ENCODE peak calls at places on chromosomes 4 and X, in seven cellular contexts. R is lower lobe of right lung, G is kidney epithelial cell, T is AG10803, N is pancreas, P is upper lobe of right lung, H is transverse colon. S is an unnamed sample.

GRCh38 chr4:24137963-24138601 is 248.2 kb upstream of the PPARGC1A start:
- DNase-seq in R (no peak), G (no peak), T (no peak), N (no peak), P (no peak), H (peak), S (no peak)

GRCh38 chr4:94595880-94596483 is 144.2 kb downstream of the PDLIM5 start:
- DNase-seq in R (no peak), G (peak), T (peak), N (no peak), P (no peak), H (no peak), S (peak)

GRCh38 chr4:182770259-182770968 is 146.8 kb downstream of the DCTD start:
- DNase-seq in R (no peak), G (no peak), T (no peak), N (no peak), P (no peak), H (no peak), S (no peak)

GRCh38 chrX:19839770-19840254 is 47.6 kb downstream of the SH3KBP1 start:
- DNase-seq in R (no peak), G (no peak), T (no peak), N (no peak), P (no peak), H (no peak), S (no peak)

GRCh38 chr4:39785031-39785430 is 87.1 kb downstream of the UBE2K start:
- DNase-seq in R (no peak), G (no peak), T (no peak), N (no peak), P (no peak), H (no peak), S (no peak)

GRCh38 chr4:18616720-18617119 is 595.2 kb upstream of the LCORL start:
- DNase-seq in R (no peak), G (no peak), T (no peak), N (no peak), P (no peak), H (no peak), S (no peak)

GRCh38 chr4:138938371-138938699 is 77.2 kb upstream of the NOCT start:
- DNase-seq in R (no peak), G (no peak), T (peak), N (no peak), P (no peak), H (no peak), S (peak)

GRCh38 chr4:125316781-125317525 is 2.2 kb downstream of the FAT4 start:
- DNase-seq in R (peak), G (no peak), T (peak), N (no peak), P (peak), H (peak), S (no peak)

GRCh38 chrX:39819921-39820849 is 277.6 kb downstream of the BCOR start:
- DNase-seq in R (no peak), G (no peak), T (no peak), N (no peak), P (no peak), H (no peak), S (no peak)

GRCh38 chr4:140085924-140086323 is 68.1 kb downstream of the MAML3 start:
- DNase-seq in R (no peak), G (no peak), T (no peak), N (no peak), P (no peak), H (no peak), S (no peak)

GRCh38 chr4:54063737-54064316 is 578 bp downstream of the CHIC2 start:
- DNase-seq in R (peak), G (no peak), T (peak), N (peak), P (peak), H (peak), S (peak)

GRCh38 chrX:38066934-38067333 is 60.6 kb downstream of the SYTL5 start:
- DNase-seq in R (no peak), G (no peak), T (no peak), N (no peak), P (no peak), H (no peak), S (no peak)

GRCh38 chr4:98658287-98659105 is at the start of gene TSPAN5:
- DNase-seq in R (peak), G (no peak), T (peak), N (peak), P (peak), H (peak), S (peak)

GRCh38 chr4:26713563-26714145 is 129.8 kb downstream of the TBC1D19 start:
- DNase-seq in R (no peak), G (no peak), T (no peak), N (no peak), P (no peak), H (no peak), S (no peak)

GRCh38 chr4:168076989-168077725 is 15.2 kb upstream of the ANXA10 start:
- DNase-seq in R (no peak), G (peak), T (peak), N (peak), P (no peak), H (peak), S (peak)

GRCh38 chr4:17578482-17578891 is 1.5 kb downstream of the LAP3 start:
- DNase-seq in R (no peak), G (no peak), T (no peak), N (no peak), P (no peak), H (no peak), S (peak)

GRCh38 chrX:115372026-115372610 is 82.6 kb downstream of the LUZP4 start:
- DNase-seq in R (no peak), G (peak), T (peak), N (no peak), P (no peak), H (no peak), S (no peak)

GRCh38 chr4:173506780-173507211 is 23.2 kb downstream of the HAND2 start:
- DNase-seq in R (no peak), G (no peak), T (no peak), N (no peak), P (no peak), H (no peak), S (peak)

GRCh38 chr4:43244688-43245382 is 352.3 kb downstream of the GRXCR1 start:
- DNase-seq in R (no peak), G (no peak), T (no peak), N (no peak), P (no peak), H (no peak), S (peak)

GRCh38 chrX:98077440-98077839 is 1193.7 kb downstream of the RPA4 start:
- DNase-seq in R (no peak), G (no peak), T (no peak), N (no peak), P (no peak), H (no peak), S (no peak)

GRCh38 chrX:12441376-12442128 is 303.3 kb downstream of the FRMPD4 start:
- DNase-seq in R (no peak), G (no peak), T (peak), N (no peak), P (no peak), H (no peak), S (no peak)

GRCh38 chrX:129760155-129760554 is 19.6 kb upstream of the SASH3 start:
- DNase-seq in R (no peak), G (no peak), T (no peak), N (no peak), P (no peak), H (no peak), S (no peak)

GRCh38 chrX:129754266-129755024 is 15.7 kb downstream of the XPNPEP2 start:
- DNase-seq in R (no peak), G (no peak), T (no peak), N (no peak), P (no peak), H (no peak), S (no peak)

GRCh38 chrX:129760981-129761380 is 18.8 kb upstream of the SASH3 start:
- DNase-seq in R (no peak), G (no peak), T (no peak), N (no peak), P (no peak), H (no peak), S (no peak)

GRCh38 chrX:129759576-129760061 is 20.1 kb upstream of the SASH3 start:
- DNase-seq in R (peak), G (peak), T (peak), N (no peak), P (no peak), H (peak), S (no peak)

DNA sequence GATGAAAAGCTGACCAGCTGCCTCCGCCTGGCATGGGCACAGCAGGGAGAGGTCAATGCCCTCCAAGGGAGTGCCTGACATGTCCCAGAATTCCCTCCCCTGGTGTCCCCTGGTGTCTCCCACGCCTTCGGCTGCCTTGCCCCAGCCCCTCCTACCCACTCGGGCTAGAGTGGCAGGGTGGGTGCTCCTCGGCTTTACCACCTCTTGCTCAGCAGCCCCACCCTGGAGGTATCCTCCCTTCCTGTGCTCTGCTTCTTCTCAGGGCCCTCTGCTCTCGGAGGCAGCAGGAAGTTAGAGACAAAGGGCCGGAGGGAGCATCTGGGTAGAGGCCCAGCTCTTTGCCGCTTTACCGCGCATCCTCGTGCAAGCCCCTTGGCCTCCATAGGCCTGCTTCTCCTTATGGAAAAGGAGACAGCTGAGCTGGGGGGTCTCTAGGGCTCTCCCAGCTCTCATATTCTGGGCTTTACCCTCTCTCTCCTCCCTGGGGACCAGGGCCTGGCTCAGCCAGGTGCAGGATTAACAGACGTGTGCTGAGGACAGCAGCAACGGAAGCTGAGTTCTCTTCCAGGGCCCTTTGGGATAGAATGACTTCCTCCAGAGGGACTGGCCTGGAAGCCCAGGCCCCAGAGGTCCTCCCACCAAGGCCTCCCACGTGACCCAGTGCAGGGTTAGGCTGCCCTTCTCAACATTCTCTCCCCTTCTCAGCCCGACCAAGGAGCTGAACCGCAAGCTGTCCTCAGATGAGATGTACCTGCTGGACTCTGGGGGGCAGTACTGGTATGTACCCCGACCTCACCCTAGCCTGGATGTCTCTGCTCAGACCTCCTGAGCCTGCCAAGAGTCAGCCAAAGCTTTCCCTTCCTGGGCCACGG is 17.2 kb downstream of the XPNPEP2 start:
- DNase-seq in R (no peak), G (no peak), T (no peak), N (no peak), P (no peak), H (no peak), S (no peak)
- TF ChIP-seq CTCF in R (no peak), G (no peak), T (no peak), N (no peak), P (no peak), H (no peak), S (peak)

GRCh38 chr4:8110071-8110986 is 48.3 kb downstream of the ABLIM2 start:
- DNase-seq in R (no peak), G (peak), T (no peak), N (no peak), P (no peak), H (no peak), S (no peak)
- TF ChIP-seq CTCF in R (peak), G (no peak), T (no peak), N (no peak), P (peak), H (no peak), S (peak)

DNA sequence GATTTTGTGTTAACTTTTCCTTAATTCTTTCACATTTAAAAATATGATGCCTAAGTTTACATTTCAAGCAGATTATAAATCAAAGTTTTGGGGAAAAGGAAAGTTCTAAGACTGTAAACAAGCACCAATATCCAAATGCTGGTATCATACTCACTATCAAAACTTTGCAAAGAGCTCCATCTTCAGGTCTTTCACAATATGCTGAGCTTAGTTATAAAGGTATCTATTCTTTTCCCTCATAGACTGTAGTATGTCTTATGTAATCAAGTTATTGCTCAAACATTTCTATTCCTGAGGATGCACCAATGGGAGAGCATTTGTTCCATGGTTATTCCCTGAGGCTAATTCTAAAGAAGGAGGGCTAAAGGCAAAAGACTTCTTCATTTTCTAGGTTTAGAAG is 207.9 kb upstream of the FAM241A start:
- DNase-seq in R (no peak), G (no peak), T (peak), N (no peak), P (no peak), H (no peak), S (peak)
- TF ChIP-seq CTCF in R (no peak), G (peak), T (peak), N (no peak), P (no peak), H (no peak), S (peak)

GRCh38 chr4:179976777-179977176 is 2266.4 kb upstream of the TENM3 start:
- DNase-seq in R (no peak), G (no peak), T (no peak), N (no peak), P (no peak), H (no peak), S (no peak)

GRCh38 chr4:179981161-179981560 is 2262.0 kb upstream of the TENM3 start:
- DNase-seq in R (no peak), G (no peak), T (no peak), N (no peak), P (no peak), H (no peak), S (no peak)

GRCh38 chr4:179977378-179977777 is 2265.8 kb upstream of the TENM3 start:
- DNase-seq in R (no peak), G (no peak), T (no peak), N (no peak), P (no peak), H (no peak), S (no peak)
- TF ChIP-seq CTCF in R (no peak), G (no peak), T (no peak), N (no peak), P (no peak), H (no peak), S (no peak)

DNA sequence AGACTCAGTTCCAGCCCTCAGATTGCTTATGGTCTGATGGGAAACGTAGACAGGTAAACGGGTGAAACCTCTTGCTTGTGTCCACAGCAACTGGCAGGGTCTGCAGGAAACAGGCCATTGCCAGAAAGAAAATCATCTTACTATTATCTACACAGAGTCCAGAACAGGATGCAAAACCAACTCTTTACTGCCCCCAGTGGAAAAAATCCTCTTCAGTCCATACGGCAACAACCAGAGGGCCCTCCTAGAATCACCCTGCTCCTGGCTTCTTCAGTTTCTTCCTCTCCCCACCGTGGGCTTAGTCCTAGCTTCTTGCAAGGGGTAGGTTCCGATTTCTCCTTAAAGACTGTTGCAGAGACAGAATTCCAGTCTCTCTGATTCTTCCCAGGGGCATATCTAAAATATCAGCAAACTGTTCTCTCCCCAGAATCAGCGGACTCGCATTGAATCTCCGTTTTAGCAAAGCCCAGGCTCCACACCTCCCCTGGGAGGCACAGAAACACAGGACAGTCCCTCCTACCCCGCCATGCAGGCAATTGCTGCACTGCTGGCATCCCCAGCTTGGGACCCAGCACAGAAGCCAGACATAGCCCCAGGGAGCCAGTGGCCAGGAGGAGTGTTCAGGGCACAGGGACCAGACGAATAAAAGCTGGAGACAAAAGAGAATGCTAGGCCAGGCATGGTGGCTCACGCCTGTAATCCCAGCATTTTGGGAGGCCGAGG is 41.0 kb upstream of the SH3RF1 start:
- DNase-seq in R (no peak), G (peak), T (peak), N (peak), P (no peak), H (no peak), S (peak)
- TF ChIP-seq CTCF in R (peak), G (peak), T (peak), N (peak), P (peak), H (peak), S (peak)

GRCh38 chr4:11421116-11421515 is 7.6 kb downstream of the HS3ST1 start:
- DNase-seq in R (no peak), G (no peak), T (no peak), N (no peak), P (no peak), H (no peak), S (no peak)

GRCh38 chr4:11416767-11417113 is 12.0 kb downstream of the HS3ST1 start:
- DNase-seq in R (no peak), G (no peak), T (no peak), N (no peak), P (no peak), H (no peak), S (no peak)

GRCh38 chr4:11416071-11416766 is 12.5 kb downstream of the HS3ST1 start:
- DNase-seq in R (no peak), G (no peak), T (no peak), N (no peak), P (no peak), H (no peak), S (no peak)

GRCh38 chr4:11420327-11420726 is 8.4 kb downstream of the HS3ST1 start:
- DNase-seq in R (no peak), G (no peak), T (no peak), N (no peak), P (no peak), H (no peak), S (no peak)

DNA sequence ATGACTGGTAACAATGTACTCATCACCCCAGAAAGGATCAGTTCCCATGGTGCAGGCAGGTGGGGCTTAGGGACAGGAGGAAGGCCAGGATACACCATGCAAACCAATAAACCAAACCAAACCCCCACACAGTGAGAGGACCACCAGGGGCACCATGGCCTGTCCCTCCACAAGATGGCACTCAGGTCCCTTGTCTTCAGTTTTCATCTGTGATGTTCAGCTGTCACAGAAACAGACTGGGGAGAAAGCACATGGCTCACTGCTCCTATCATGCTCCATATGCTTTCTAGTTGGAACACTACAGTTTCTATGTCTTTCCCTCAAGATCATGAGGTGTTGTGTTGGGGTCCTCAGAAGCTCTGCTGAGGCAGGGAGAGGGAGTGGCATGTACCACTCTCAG is 10.1 kb downstream of the HS3ST1 start:
- DNase-seq in R (no peak), G (no peak), T (no peak), N (no peak), P (no peak), H (no peak), S (no peak)
- TF ChIP-seq CTCF in R (peak), G (peak), T (no peak), N (no peak), P (no peak), H (no peak), S (no peak)

DNA sequence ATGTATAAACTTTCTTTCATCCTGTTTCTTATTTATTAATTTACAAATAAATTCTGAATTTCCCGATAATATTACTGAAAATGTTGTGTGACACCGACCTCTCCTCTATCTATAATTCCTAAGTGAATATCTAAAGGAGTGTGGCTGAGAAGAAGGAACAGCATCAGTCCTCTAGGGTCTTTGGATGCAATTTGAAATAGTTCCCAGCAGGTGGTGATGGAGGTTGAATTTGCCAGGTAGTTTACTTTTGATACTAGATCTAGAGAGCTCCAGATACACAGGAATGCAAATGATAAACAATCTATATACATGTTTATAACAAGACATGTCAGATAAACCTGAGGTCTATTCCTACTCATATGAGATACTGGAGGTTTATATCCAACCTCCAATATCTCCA is 305.4 kb downstream of the PCDH18 start:
- DNase-seq in R (no peak), G (no peak), T (no peak), N (no peak), P (no peak), H (no peak), S (no peak)
- TF ChIP-seq CTCF in R (no peak), G (peak), T (peak), N (no peak), P (peak), H (no peak), S (no peak)

GRCh38 chr4:14149469-14150030 is 522.0 kb upstream of the BOD1L1 start:
- DNase-seq in R (no peak), G (no peak), T (no peak), N (no peak), P (no peak), H (no peak), S (no peak)

DNA sequence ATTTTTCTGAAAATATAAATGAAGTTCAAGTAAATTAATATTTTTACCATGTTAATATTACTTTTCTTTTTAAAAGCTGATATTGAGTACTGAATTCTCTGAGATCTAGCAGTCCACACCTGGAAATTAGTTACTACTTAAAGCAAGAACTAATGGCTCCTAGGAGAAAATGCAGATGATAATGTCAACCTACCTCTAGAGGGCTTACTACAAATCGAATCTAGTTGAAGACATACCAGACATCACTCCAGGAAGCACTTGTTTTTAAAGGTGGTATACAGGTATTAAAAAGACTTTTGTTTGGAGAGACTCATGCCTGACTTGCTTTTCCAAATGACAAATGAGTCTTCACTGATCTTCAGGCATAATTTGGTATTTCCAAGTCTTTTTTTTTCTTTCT is 516.4 kb upstream of the BOD1L1 start:
- DNase-seq in R (no peak), G (no peak), T (no peak), N (no peak), P (no peak), H (no peak), S (no peak)
- TF ChIP-seq CTCF in R (no peak), G (no peak), T (no peak), N (no peak), P (no peak), H (no peak), S (no peak)

S was measured in GM13977.